ENCODE peak calls at places on chromosomes 2 and 18, in seven cellular contexts. G, E, D, N, F, B and T are unnamed samples. For H3K4me1, the result is how much of the 10 kb centered on the place peaks cover.

GRCh38 chr2:230636684-230637271 is 75.9 kb upstream of the CAB39 start:
- DNase-seq in N (no peak), E (no peak), B (no peak), F (no peak), G (no peak), D (no peak), T (no peak)

GRCh38 chr2:26932974-26933373 is 37.5 kb upstream of the MAPRE3 start:
- DNase-seq in D (no peak), F (no peak), G (no peak), B (no peak), N (no peak), E (no peak), T (no peak)

GRCh38 chr2:72162574-72162973 is 14.9 kb upstream of the CYP26B1 start:
- DNase-seq in F (no peak), E (no peak), N (no peak), B (no peak), G (no peak), D (no peak), T (no peak)

GRCh38 chr18:55534996-55535395 is 53.0 kb downstream of the TCF4 start:
- DNase-seq in D (no peak), F (no peak), G (no peak), N (no peak), E (no peak), B (no peak), T (no peak)

GRCh38 chr18:11839556-11839955 is 11.7 kb upstream of the CHMP1B start:
- DNase-seq in E (no peak), N (no peak), B (no peak), G (no peak), D (no peak), F (no peak), T (no peak)

GRCh38 chr2:201208563-201209252 is 25.8 kb downstream of the CASP10 start:
- DNase-seq in G (no peak), N (no peak), F (no peak), D (no peak), E (no peak), B (no peak), T (peak)

GRCh38 chr18:49926076-49926745 is 112.9 kb upstream of the ACAA2 start:
- DNase-seq in N (no peak), E (no peak), B (no peak), G (no peak), D (no peak), F (no peak), T (no peak)

GRCh38 chr18:25650201-25650941 is 298.4 kb upstream of the ZNF521 start:
- DNase-seq in B (no peak), N (no peak), G (no peak), D (no peak), F (no peak), E (no peak), T (no peak)

GRCh38 chr2:7867858-7868257 is 814.0 kb upstream of the ID2 start:
- DNase-seq in N (no peak), D (no peak), G (no peak), B (no peak), E (no peak), F (no peak), T (no peak)

GRCh38 chr2:46815121-46815802 is 100.3 kb downstream of the MCFD2 start:
- DNase-seq in E (no peak), G (no peak), N (no peak), B (no peak), F (no peak), D (no peak), T (no peak)

GRCh38 chr2:6945821-6946220 is 28.6 kb downstream of the RNF144A start:
- DNase-seq in N (no peak), D (no peak), F (no peak), G (no peak), E (no peak), B (no peak), T (no peak)

GRCh38 chr18:51135361-51135760 is 62.1 kb downstream of the MEX3C start:
- DNase-seq in B (no peak), E (peak), F (no peak), G (no peak), N (no peak), D (no peak), T (no peak)

GRCh38 chr2:160920061-160920460 is 240.2 kb upstream of the TANK start:
- DNase-seq in F (no peak), B (no peak), G (no peak), E (no peak), D (no peak), N (no peak), T (no peak)

GRCh38 chr2:35365859-35366258 is 989.7 kb upstream of the CRIM1 start:
- DNase-seq in E (peak), B (no peak), G (no peak), N (no peak), D (no peak), F (no peak), T (no peak)

GRCh38 chr18:13539843-13540535 is 186.4 kb downstream of the FAM210A start:
- DNase-seq in E (peak), F (no peak), D (no peak), N (no peak), G (no peak), B (no peak), T (no peak)

GRCh38 chr2:101679037-101679726 is 18.3 kb upstream of the MAP4K4 start:
- DNase-seq in D (no peak), E (no peak), G (no peak), N (no peak), F (no peak), B (no peak), T (no peak)

GRCh38 chr2:201699384-201699783 is 940 bp upstream of the MPP4 start:
- DNase-seq in E (no peak), D (no peak), F (no peak), G (no peak), N (no peak), B (no peak), T (no peak)

GRCh38 chr18:75625966-75626365 is 198.5 kb upstream of the SMIM21 start:
- DNase-seq in F (no peak), N (no peak), B (no peak), D (no peak), E (no peak), G (no peak), T (no peak)

GRCh38 chr2:23506460-23507266 is 121.7 kb downstream of the KLHL29 start:
- DNase-seq in D (no peak), N (no peak), G (no peak), E (no peak), B (no peak), F (no peak), T (no peak)
- H3K4me1 ChIP-seq in D (under half), N (under half), G (under half), E (under half), B (under half), F (under half), T (under half)

DNA sequence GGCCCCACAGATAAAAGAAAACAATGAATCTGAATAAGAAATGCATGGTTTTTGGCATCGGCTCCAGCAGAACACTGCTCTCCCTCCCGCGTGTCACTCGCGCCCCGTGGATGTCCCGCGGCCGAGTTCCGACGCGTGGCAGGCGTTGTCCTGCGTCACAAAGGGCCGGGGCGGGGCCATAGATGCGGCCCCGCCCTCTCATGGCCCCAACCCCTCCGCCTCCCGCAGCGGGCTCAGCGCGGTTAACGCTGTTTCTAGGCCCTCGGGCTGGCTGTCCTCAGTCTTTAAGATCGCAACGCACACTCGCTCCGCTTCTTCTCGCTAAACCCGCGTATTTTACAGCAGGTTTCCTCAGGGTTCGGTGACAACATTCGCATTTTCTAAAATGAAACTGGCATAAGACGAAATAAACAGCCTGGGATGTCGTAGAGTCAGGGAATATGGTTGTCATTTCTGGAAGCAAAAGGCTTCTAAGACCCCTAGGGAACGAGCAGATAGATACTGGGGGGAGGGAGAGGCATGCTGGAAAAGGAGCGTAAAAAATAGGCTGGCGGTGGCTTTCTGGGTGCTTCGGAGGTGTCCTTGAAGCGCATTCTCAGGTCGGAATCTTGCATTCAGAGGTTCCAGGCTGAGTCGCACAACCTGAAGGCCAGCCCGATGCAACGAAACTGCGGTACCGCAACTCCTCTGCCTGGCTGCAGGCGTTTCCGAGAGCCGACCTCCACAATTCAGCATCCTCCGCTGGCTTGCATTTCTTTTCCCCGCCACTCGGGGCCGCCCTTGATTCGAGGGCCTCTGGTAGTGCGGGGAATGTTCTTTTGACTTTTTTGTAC is at the start of gene FKBP7:
- DNase-seq in E (peak), F (peak), G (peak), D (peak), B (peak), N (peak), T (peak)
- TF ChIP-seq EP300 in E (no peak), F (no peak), G (peak), D (peak), B (no peak), N (peak), T (peak)

GRCh38 chr2:190527214-190527613 is 7.3 kb downstream of the NEMP2 start:
- DNase-seq in D (no peak), N (no peak), E (no peak), B (no peak), G (no peak), F (no peak), T (no peak)

GRCh38 chr2:190528521-190529001 is 6.0 kb downstream of the NEMP2 start:
- DNase-seq in B (no peak), E (peak), F (no peak), D (no peak), N (no peak), G (no peak), T (no peak)

GRCh38 chr2:190532581-190532980 is 1.9 kb downstream of the NEMP2 start:
- DNase-seq in F (no peak), N (no peak), G (no peak), B (no peak), E (no peak), D (no peak), T (no peak)

GRCh38 chr2:190529486-190530104 is 4.9 kb downstream of the NEMP2 start:
- DNase-seq in D (no peak), G (no peak), F (no peak), B (no peak), N (no peak), E (no peak), T (no peak)

DNA sequence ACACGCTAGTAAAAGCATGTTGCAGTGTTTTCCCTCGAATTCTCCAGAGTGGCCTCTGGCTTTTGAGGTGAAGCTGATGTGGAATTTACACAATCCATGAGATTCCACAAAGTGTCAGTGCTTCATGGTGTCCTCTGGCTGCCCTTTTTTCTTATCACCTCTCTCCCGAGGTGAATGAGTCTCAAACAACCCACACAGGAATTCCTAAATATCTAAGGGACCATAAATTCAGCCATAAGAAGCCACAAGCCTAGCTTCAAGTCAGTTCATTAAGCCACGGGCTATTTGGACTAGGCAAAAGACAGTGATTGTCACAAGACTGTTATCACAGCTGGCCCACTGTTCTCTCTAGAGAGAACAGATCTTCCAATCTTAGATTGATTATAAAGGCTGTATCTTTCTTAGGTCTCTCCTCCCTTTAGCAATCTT is 4.3 kb downstream of the NEMP2 start:
- DNase-seq in F (no peak), N (no peak), E (no peak), B (no peak), D (no peak), G (no peak), T (no peak)
- H3K27ac ChIP-seq in F (no peak), N (no peak), E (peak), B (no peak), D (no peak), G (no peak), T (no peak)

GRCh38 chr2:158478237-158478636 is 21.5 kb downstream of the PKP4 start:
- DNase-seq in D (no peak), N (no peak), F (no peak), B (no peak), G (no peak), E (no peak), T (no peak)
- H3K4me1 ChIP-seq in D (under half), N (under half), F (under half), B (under half), G (under half), E (under half), T (under half)